ENCODE peak calls at places on chromosomes 11 and 22, in seven cellular contexts. R, E, P, Q, G, L and B are unnamed samples.

GRCh38 chr11:46363031-46363407 is 15.8 kb downstream of the DGKZ start:
- DNase-seq in R (no peak), E (peak), P (peak), Q (no peak), G (no peak), L (no peak), B (peak)

GRCh38 chr11:26076591-26076990 is 255.3 kb upstream of the ANO3 start:
- DNase-seq in R (no peak), E (no peak), P (no peak), Q (no peak), G (no peak), L (no peak), B (no peak)

GRCh38 chr11:76636826-76637460 is 33.6 kb downstream of the LRRC32 start:
- DNase-seq in R (no peak), E (no peak), P (no peak), Q (no peak), G (no peak), L (no peak), B (no peak)

GRCh38 chr11:14974021-14974698 is 2.0 kb upstream of the CALCA start:
- DNase-seq in R (peak), E (no peak), P (no peak), Q (no peak), G (no peak), L (no peak), B (no peak)

GRCh38 chr11:69298778-69299461 is 5.0 kb downstream of the MYEOV start:
- DNase-seq in R (no peak), E (peak), P (no peak), Q (no peak), G (no peak), L (no peak), B (peak)

GRCh38 chr11:109421981-109422590 is at the start of gene C11orf87:
- DNase-seq in R (no peak), E (no peak), P (no peak), Q (no peak), G (no peak), L (no peak), B (peak)

GRCh38 chr11:80798189-80798588 is 1357.4 kb upstream of the TENM4 start:
- DNase-seq in R (no peak), E (no peak), P (no peak), Q (peak), G (no peak), L (no peak), B (no peak)

GRCh38 chr11:23903044-23903704 is 593.7 kb upstream of the LUZP2 start:
- DNase-seq in R (no peak), E (peak), P (no peak), Q (no peak), G (peak), L (no peak), B (peak)

GRCh38 chr11:8325905-8326304 is 62.2 kb upstream of the LMO1 start:
- DNase-seq in R (no peak), E (no peak), P (no peak), Q (no peak), G (no peak), L (no peak), B (no peak)

GRCh38 chr11:117002639-117003305 is 95.5 kb downstream of the SIK3 start:
- DNase-seq in R (no peak), E (no peak), P (no peak), Q (no peak), G (no peak), L (no peak), B (no peak)

GRCh38 chr22:19872779-19873137 is 18.1 kb upstream of the GNB1L start:
- DNase-seq in R (peak), E (no peak), P (no peak), Q (no peak), G (no peak), L (no peak), B (no peak)

GRCh38 chr11:102220728-102221467 is 96.4 kb upstream of the BIRC3 start:
- DNase-seq in R (no peak), E (no peak), P (no peak), Q (no peak), G (peak), L (no peak), B (no peak)

GRCh38 chr11:66595245-66595904 is 2.4 kb downstream of the CCS start:
- DNase-seq in R (peak), E (no peak), P (peak), Q (peak), G (no peak), L (no peak), B (peak)
- H3K4me3 ChIP-seq in R (no peak), E (no peak), P (no peak), Q (no peak), G (peak), L (no peak), B (no peak)

DNA sequence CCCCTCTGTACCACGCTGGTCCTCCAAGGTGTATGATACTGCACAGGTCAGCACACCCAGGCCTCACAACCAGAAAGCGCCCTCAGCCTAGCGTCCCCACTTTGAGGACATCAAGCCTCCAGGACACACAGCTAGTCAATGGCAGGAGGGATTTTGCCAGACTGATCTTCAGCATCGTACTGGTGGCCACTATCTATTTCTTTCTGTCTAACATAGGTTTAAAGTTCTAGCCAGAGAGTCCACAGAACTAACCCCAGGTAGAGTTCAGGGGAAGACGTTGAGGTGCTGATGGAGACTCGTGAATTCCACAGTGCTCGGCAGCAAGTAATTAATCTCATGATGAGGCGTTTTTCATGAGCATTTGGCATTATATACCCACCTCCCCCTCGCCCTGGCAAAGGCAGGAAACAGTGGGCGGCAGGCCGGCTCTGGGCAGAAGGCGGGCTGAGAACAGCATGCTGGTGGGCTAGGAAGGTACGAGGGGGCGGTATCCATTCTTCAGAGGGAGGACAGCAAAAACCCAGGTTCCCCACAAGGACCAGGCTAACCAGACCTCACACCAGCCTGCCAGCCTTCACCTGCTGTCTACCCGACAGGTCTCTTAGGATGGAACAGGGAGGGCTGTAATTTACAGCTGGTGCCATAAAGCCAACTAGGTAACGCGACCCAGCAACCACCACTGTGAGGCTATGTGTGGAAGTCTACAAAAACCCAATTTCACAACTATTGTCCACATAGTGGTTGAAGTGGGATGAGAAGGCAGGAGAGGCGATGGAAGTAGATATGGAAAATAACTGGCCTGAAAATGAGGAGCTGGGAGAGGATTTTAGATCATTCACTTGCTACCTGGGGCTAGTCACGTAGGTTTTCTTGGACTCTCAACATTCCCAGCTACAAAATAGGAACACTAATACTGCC is 18.5 kb downstream of the MYH9 start:
- DNase-seq in R (peak), E (no peak), P (no peak), Q (peak), G (no peak), L (no peak), B (peak)
- H3K4me3 ChIP-seq in R (no peak), E (no peak), P (no peak), Q (peak), G (peak), L (no peak), B (no peak)

GRCh38 chr22:24801906-24802504 is 4.0 kb upstream of the SGSM1 start:
- DNase-seq in R (no peak), E (no peak), P (no peak), Q (no peak), G (no peak), L (no peak), B (no peak)
- H3K4me3 ChIP-seq in R (no peak), E (no peak), P (no peak), Q (no peak), G (no peak), L (no peak), B (no peak)

GRCh38 chr11:65504671-65505433 is 6.0 kb downstream of the MALAT1 start:
- DNase-seq in R (no peak), E (peak), P (no peak), Q (no peak), G (no peak), L (no peak), B (peak)

GRCh38 chr11:65503923-65504670 is 5.3 kb downstream of the MALAT1 start:
- DNase-seq in R (no peak), E (peak), P (no peak), Q (no peak), G (no peak), L (no peak), B (peak)

GRCh38 chr11:65506316-65506769 is 7.5 kb downstream of the MALAT1 start:
- DNase-seq in R (no peak), E (no peak), P (no peak), Q (no peak), G (no peak), L (no peak), B (no peak)

GRCh38 chr11:65505434-65506315 is 6.8 kb downstream of the MALAT1 start:
- DNase-seq in R (no peak), E (peak), P (no peak), Q (no peak), G (no peak), L (no peak), B (peak)

DNA sequence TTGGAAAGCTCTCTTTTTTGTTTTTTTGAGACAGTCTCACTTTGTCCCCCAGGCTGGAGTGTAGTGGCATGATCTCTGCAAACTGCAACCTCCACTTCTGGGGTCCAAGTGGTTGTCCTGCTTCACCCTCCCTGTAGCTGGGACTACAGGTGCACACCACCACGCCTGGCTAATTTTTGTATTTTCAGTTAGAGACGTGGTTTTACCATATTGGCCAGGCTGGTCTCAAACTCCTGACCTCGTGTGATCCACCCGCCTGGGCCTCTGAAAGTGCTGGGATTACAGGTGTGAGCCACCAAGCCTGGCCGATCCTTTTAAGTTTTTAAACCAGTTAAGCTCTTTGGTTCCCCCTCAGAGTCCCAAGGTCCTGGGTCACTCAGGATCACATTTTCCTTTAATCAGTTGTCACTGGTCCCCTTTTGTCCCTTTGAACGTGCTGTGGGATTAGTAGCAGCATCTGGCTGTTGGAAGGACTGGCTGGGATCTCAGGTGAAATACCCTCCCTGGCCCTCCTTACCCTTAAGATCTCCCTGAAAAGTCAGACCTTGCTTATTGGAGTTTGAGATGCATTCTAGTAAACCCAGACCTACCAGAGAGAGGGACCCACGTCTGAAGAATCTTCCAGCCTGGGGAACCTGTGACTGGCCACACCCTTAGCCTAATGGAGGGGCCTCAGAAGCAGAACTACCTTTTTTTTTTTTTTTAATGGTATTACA is 8.1 kb downstream of the MALAT1 start:
- DNase-seq in R (peak), E (no peak), P (no peak), Q (peak), G (peak), L (peak), B (peak)
- H3K4me3 ChIP-seq in R (no peak), E (peak), P (peak), Q (peak), G (peak), L (peak), B (peak)

GRCh38 chr11:131370090-131370751 is at the start of gene NTM:
- DNase-seq in R (peak), E (no peak), P (peak), Q (no peak), G (no peak), L (no peak), B (no peak)
- H3K4me3 ChIP-seq in R (no peak), E (no peak), P (no peak), Q (no peak), G (no peak), L (no peak), B (no peak)